ENCODE peak calls at places on chromosome 18, in four cellular contexts. B, V, C and K are unnamed samples.

GRCh38 chr18:24726727-24727539 is 266.5 kb downstream of the HRH4 start:
- DNase-seq in B (no peak), C (peak), V (peak), K (peak)

GRCh38 chr18:40012931-40013609 is 1942.0 kb upstream of the PIK3C3 start:
- DNase-seq in V (no peak), C (no peak), B (no peak), K (no peak)

GRCh38 chr18:74268933-74269620 is 22.7 kb downstream of the CYB5A start:
- DNase-seq in V (no peak), B (no peak), C (no peak), K (no peak)

GRCh38 chr18:59783138-59783537 is 85.9 kb upstream of the CCBE1 start:
- DNase-seq in C (peak), V (no peak), B (no peak), K (peak)

GRCh38 chr18:77559274-77559910 is 309.7 kb downstream of the GALR1 start:
- DNase-seq in B (no peak), V (no peak), C (no peak), K (no peak)

GRCh38 chr18:55868909-55869308 is 280.9 kb upstream of the TCF4 start:
- DNase-seq in V (no peak), B (no peak), C (no peak), K (no peak)

GRCh38 chr18:48607049-48607984 is 68.5 kb downstream of the CTIF start:
- DNase-seq in V (peak), B (no peak), C (no peak), K (no peak)

GRCh38 chr18:51654441-51655326 is 457.2 kb upstream of the MEX3C start:
- DNase-seq in V (no peak), B (no peak), C (peak), K (no peak)

GRCh38 chr18:7259482-7259881 is 28.6 kb downstream of the LRRC30 start:
- DNase-seq in V (no peak), B (no peak), C (no peak), K (no peak)

GRCh38 chr18:51621103-51621969 is 423.9 kb upstream of the MEX3C start:
- DNase-seq in V (peak), C (peak), B (peak), K (peak)

GRCh38 chr18:58044370-58045264 is 591 bp downstream of the NEDD4L start:
- DNase-seq in B (no peak), C (peak), V (peak), K (no peak)

GRCh38 chr18:45482286-45482685 is 133.0 kb upstream of the SLC14A2 start:
- DNase-seq in V (no peak), B (no peak), C (no peak), K (no peak)

GRCh38 chr18:12278153-12278764 is 24.1 kb downstream of the CIDEA start:
- DNase-seq in C (no peak), V (no peak), B (no peak), K (no peak)

GRCh38 chr18:79569720-79570119 is 109.9 kb upstream of the CTDP1 start:
- DNase-seq in V (peak), B (no peak), C (no peak), K (no peak)

GRCh38 chr18:40874233-40874632 is 1080.8 kb upstream of the PIK3C3 start:
- DNase-seq in C (no peak), B (no peak), V (no peak), K (no peak)

GRCh38 chr18:27996792-27997191 is 180.1 kb downstream of the CDH2 start:
- DNase-seq in C (no peak), B (no peak), V (no peak), K (no peak)

GRCh38 chr18:32920796-32921787 is 148.3 kb upstream of the KLHL14 start:
- DNase-seq in C (no peak), V (no peak), B (no peak), K (no peak)

GRCh38 chr18:46406539-46406932 is 250.5 kb downstream of the LOXHD1 start:
- DNase-seq in V (no peak), B (no peak), C (no peak), K (no peak)

GRCh38 chr18:47881752-47882455 is 48.6 kb downstream of the SMAD2 start:
- DNase-seq in V (no peak), C (no peak), B (no peak), K (no peak)

GRCh38 chr18:55588001-55588875 is at the start of gene TCF4:
- DNase-seq in C (peak), B (no peak), V (peak), K (no peak)

GRCh38 chr18:28541941-28542340 is 365.0 kb upstream of the CDH2 start:
- DNase-seq in C (no peak), V (no peak), B (no peak), K (no peak)

GRCh38 chr18:73340135-73340934 is 472.5 kb upstream of the NETO1 start:
- DNase-seq in C (no peak), B (no peak), V (no peak), K (no peak)

GRCh38 chr18:59383831-59384230 is 24.8 kb upstream of the LMAN1 start:
- DNase-seq in V (no peak), B (no peak), C (peak), K (no peak)

GRCh38 chr18:34626404-34627137 is 83.5 kb upstream of the DTNA start:
- DNase-seq in B (no peak), C (no peak), V (no peak), K (no peak)

GRCh38 chr18:47898055-47898454 is 32.4 kb downstream of the SMAD2 start:
- DNase-seq in B (no peak), V (no peak), C (no peak), K (no peak)

GRCh38 chr18:30486856-30487255 is 555.7 kb downstream of the DSC3 start:
- DNase-seq in B (no peak), V (no peak), C (no peak), K (no peak)

GRCh38 chr18:35239314-35239713 is 1.5 kb upstream of the ZNF397 start:
- DNase-seq in C (no peak), V (no peak), B (no peak), K (no peak)

GRCh38 chr18:22694954-22695353 is 238.2 kb upstream of the RBBP8 start:
- DNase-seq in B (no peak), V (peak), C (no peak), K (no peak)

GRCh38 chr18:22848618-22849017 is 84.5 kb upstream of the RBBP8 start:
- DNase-seq in B (no peak), C (no peak), V (no peak), K (no peak)

GRCh38 chr18:22564036-22564435 is 146.3 kb upstream of the CTAGE1 start:
- DNase-seq in V (no peak), C (no peak), B (no peak), K (no peak)

GRCh38 chr18:12342661-12343060 is 34.4 kb downstream of the AFG3L2 start:
- DNase-seq in B (no peak), C (no peak), V (no peak), K (no peak)

GRCh38 chr18:62332964-62333695 is 8.0 kb downstream of the TNFRSF11A start:
- DNase-seq in C (no peak), V (no peak), B (no peak), K (no peak)

GRCh38 chr18:21575656-21576055 is 24.8 kb downstream of the ESCO1 start:
- DNase-seq in B (no peak), C (no peak), V (no peak), K (no peak)

GRCh38 chr18:717003-717402 is 4.6 kb upstream of the ENOSF1 start:
- DNase-seq in V (no peak), C (no peak), B (no peak), K (no peak)

GRCh38 chr18:40004246-40004645 is 1950.8 kb upstream of the PIK3C3 start:
- DNase-seq in B (no peak), C (no peak), V (no peak), K (no peak)

GRCh38 chr18:12030667-12031066 is 49.4 kb downstream of the IMPA2 start:
- DNase-seq in V (no peak), C (no peak), B (no peak), K (no peak)

GRCh38 chr18:67590571-67591141 is 74.1 kb upstream of the DSEL start:
- DNase-seq in C (no peak), V (no peak), B (no peak), K (no peak)

GRCh38 chr18:45837283-45838070 is 12.0 kb downstream of the SIGLEC15 start:
- DNase-seq in C (peak), B (no peak), V (peak), K (no peak)